ENCODE peak calls at places on chromosomes 11 and 22, in four cellular contexts. One of them, this sample, is unnamed.

GRCh38 chr11:10926801-10927200 is 68.9 kb upstream of the ZBED5 start:
- DNase-seq in H1: no peak
- DNase-seq in H9: no peak
- DNase-seq in neuronal stem cell: no peak
- DNase-seq in this sample: no peak

GRCh38 chr22:47221840-47222615 is 459.6 kb downstream of the TBC1D22A start:
- DNase-seq in H1: peak
- DNase-seq in H9: peak
- DNase-seq in neuronal stem cell: no peak
- DNase-seq in this sample: no peak

GRCh38 chr11:59891781-59892181 is 13.2 kb downstream of the OOSP3 start:
- DNase-seq in H1: peak
- DNase-seq in H9: peak
- DNase-seq in neuronal stem cell: peak
- DNase-seq in this sample: peak

GRCh38 chr22:37328017-37328416 is 45.7 kb downstream of the CYTH4 start:
- DNase-seq in H1: no peak
- DNase-seq in H9: no peak
- DNase-seq in neuronal stem cell: no peak
- DNase-seq in this sample: peak

GRCh38 chr22:25447067-25447688 is 117.3 kb upstream of the GRK3 start:
- DNase-seq in H1: no peak
- DNase-seq in H9: no peak
- DNase-seq in neuronal stem cell: no peak
- DNase-seq in this sample: no peak

GRCh38 chr11:94077568-94078293 is 50.9 kb upstream of the PANX1 start:
- DNase-seq in H1: no peak
- DNase-seq in H9: no peak
- DNase-seq in neuronal stem cell: no peak
- DNase-seq in this sample: no peak

GRCh38 chr11:4134844-4135243 is 40.2 kb downstream of the RRM1 start:
- DNase-seq in H1: no peak
- DNase-seq in H9: no peak
- DNase-seq in neuronal stem cell: no peak
- DNase-seq in this sample: peak

GRCh38 chr22:49305215-49305965 is 522.3 kb downstream of the BRD1 start:
- DNase-seq in H1: peak
- DNase-seq in H9: peak
- DNase-seq in neuronal stem cell: peak
- DNase-seq in this sample: no peak

GRCh38 chr22:31490496-31490925 is 869 bp upstream of the EIF4ENIF1 start:
- DNase-seq in H1: peak
- DNase-seq in H9: peak
- DNase-seq in neuronal stem cell: peak
- DNase-seq in this sample: peak

GRCh38 chr11:69837791-69838190 is 18.6 kb upstream of the FGF3 start:
- DNase-seq in H1: no peak
- DNase-seq in H9: no peak
- DNase-seq in neuronal stem cell: no peak
- DNase-seq in this sample: no peak

GRCh38 chr11:111012497-111012896 is 233.0 kb upstream of the POU2AF2 start:
- DNase-seq in H1: no peak
- DNase-seq in H9: no peak
- DNase-seq in neuronal stem cell: no peak
- DNase-seq in this sample: no peak

GRCh38 chr22:27378994-27379393 is 422.6 kb downstream of the MN1 start:
- DNase-seq in H1: no peak
- DNase-seq in H9: no peak
- DNase-seq in neuronal stem cell: no peak
- DNase-seq in this sample: no peak

GRCh38 chr11:69509846-69510390 is 28.5 kb downstream of the LINC01488 start:
- DNase-seq in H1: no peak
- DNase-seq in H9: no peak
- DNase-seq in neuronal stem cell: no peak
- DNase-seq in this sample: no peak

GRCh38 chr22:16915711-16916110 is 90.5 kb upstream of the XKR3 start:
- DNase-seq in H1: no peak
- DNase-seq in H9: no peak
- DNase-seq in neuronal stem cell: no peak
- DNase-seq in this sample: no peak

GRCh38 chr11:110128161-110128560 is 35.0 kb downstream of the ZC3H12C start:
- DNase-seq in H1: no peak
- DNase-seq in H9: no peak
- DNase-seq in neuronal stem cell: peak
- DNase-seq in this sample: peak

GRCh38 chr11:60855726-60856633 is at the start of gene PTGDR2:
- DNase-seq in H1: no peak
- DNase-seq in H9: no peak
- DNase-seq in neuronal stem cell: no peak
- DNase-seq in this sample: no peak

GRCh38 chr11:79155237-79155636 is 285.6 kb downstream of the TENM4 start:
- DNase-seq in H1: no peak
- DNase-seq in H9: no peak
- DNase-seq in neuronal stem cell: no peak
- DNase-seq in this sample: no peak
- H2BK12ac ChIP-seq in H1: no peak
- H2BK12ac ChIP-seq in H9: no peak
- H2BK12ac ChIP-seq in neuronal stem cell: no peak
- H2BK12ac ChIP-seq in this sample: no peak

GRCh38 chr11:101848262-101848661 is 66.5 kb upstream of the CEP126 start:
- DNase-seq in H1: no peak
- DNase-seq in H9: no peak
- DNase-seq in neuronal stem cell: no peak
- DNase-seq in this sample: peak
- H2BK15ac ChIP-seq in H1: no peak
- H2BK15ac ChIP-seq in H9: no peak
- H2BK15ac ChIP-seq in neuronal stem cell: no peak
- H2BK15ac ChIP-seq in this sample: no peak

GRCh38 chr11:73275381-73275750 is 3.2 kb downstream of the P2RY6 start:
- DNase-seq in H1: no peak
- DNase-seq in H9: peak
- DNase-seq in neuronal stem cell: no peak
- DNase-seq in this sample: no peak
- H3K4ac ChIP-seq in H1: no peak
- H3K4ac ChIP-seq in H9: no peak
- H3K4ac ChIP-seq in neuronal stem cell: no peak
- H3K4ac ChIP-seq in this sample: no peak

DNA sequence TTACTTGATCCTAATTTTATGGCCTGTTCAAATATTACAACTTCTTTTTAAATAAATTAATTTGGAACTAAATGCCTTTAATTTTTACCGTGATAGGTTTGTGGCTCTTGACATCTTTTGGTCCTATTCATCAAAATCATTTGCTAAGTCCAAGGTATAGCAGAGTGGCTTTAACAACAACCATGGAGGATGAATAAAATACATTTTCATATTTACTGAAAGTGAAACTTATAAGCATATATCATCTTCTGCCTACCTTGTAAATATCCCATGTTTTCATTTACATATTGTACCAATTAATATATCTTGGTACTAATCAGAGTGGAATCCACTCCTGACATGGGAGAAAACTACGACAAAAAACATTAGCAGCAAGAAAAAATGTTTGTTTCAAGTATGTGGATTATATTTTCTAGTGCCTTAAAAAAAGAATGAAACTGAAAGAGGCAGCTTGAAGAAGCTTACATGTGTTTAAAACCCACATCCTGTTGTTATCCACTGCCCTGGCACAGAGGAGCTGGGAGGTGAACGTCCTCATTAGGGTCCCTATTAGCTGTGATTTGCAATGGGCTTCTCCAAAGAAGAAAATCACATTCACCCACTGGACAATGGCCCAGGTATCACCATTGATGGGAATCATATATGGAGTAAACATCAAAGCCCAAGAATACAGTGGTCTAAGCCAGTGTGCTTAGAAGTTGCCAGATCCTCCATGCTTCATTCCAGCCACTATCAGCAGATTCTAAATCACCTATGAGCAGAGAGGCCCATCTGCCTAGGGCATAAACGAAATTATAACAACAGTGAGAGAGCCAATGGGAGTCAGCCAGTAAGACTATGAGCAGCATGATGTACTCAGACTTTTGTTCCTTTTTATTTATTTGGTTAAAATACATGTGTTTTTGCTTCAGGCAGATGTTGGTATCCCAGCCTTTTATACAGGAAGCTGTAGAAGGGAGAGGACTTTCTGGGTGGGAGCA is 84.7 kb downstream of the MAML2 start:
- DNase-seq in H1: no peak
- DNase-seq in H9: no peak
- DNase-seq in neuronal stem cell: no peak
- DNase-seq in this sample: peak
- H2BK12ac ChIP-seq in H1: no peak
- H2BK12ac ChIP-seq in H9: no peak
- H2BK12ac ChIP-seq in neuronal stem cell: no peak
- H2BK12ac ChIP-seq in this sample: peak

GRCh38 chr11:2825886-2826678 is 59.5 kb downstream of the CDKN1C start:
- DNase-seq in H1: no peak
- DNase-seq in H9: no peak
- DNase-seq in neuronal stem cell: peak
- DNase-seq in this sample: peak

GRCh38 chr11:2827792-2828191 is 57.8 kb downstream of the CDKN1C start:
- DNase-seq in H1: no peak
- DNase-seq in H9: no peak
- DNase-seq in neuronal stem cell: no peak
- DNase-seq in this sample: no peak

GRCh38 chr11:2828585-2829330 is 56.8 kb downstream of the CDKN1C start:
- DNase-seq in H1: no peak
- DNase-seq in H9: no peak
- DNase-seq in neuronal stem cell: no peak
- DNase-seq in this sample: no peak

GRCh38 chr11:2826679-2827056 is 58.9 kb downstream of the CDKN1C start:
- DNase-seq in H1: no peak
- DNase-seq in H9: no peak
- DNase-seq in neuronal stem cell: no peak
- DNase-seq in this sample: peak

DNA sequence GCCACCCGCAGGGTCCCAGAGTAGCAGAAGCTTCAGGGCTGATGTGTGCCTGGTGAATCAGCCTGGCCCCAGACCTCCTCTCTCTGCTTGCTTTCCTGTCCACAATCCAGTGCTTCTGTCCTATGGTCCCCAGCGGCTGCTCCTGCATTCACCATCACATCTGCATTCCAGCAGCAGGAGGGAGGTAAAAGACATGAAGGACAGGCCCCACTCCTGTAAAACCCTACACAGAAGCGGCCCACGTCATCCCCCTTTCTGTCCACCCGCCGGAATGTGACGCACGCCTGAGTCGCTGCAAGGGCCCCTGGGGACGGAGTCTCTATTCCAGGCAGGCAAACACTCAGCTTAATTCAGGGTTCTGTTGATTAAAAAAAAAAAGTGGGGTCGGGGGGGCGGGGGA is 58.3 kb downstream of the CDKN1C start:
- DNase-seq in H1: no peak
- DNase-seq in H9: no peak
- DNase-seq in neuronal stem cell: no peak
- DNase-seq in this sample: peak
- H2BK15ac ChIP-seq in H1: no peak
- H2BK15ac ChIP-seq in H9: no peak
- H2BK15ac ChIP-seq in neuronal stem cell: peak
- H2BK15ac ChIP-seq in this sample: peak

DNA sequence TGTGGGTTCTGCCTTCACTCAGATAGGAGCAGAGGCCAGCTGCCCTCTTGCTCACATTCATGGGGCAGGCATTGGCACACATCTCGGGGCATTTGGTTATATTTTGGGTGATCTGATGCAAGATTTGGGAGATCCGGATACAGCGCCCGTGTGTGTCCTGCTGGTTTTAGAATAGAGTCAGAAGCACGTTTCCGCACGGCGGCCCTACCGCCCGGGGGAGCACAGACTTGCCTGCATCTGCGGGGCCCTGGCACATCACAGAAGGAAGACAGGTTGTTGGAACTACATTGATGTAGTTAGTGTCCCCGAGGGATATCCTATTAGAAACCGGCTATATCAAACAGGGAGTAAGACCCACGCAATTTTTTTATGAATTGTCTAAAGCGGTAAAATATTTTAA is 982.8 kb downstream of the NTM start:
- DNase-seq in H1: no peak
- DNase-seq in H9: no peak
- DNase-seq in neuronal stem cell: no peak
- DNase-seq in this sample: no peak
- H3K4ac ChIP-seq in H1: no peak
- H3K4ac ChIP-seq in H9: no peak
- H3K4ac ChIP-seq in neuronal stem cell: no peak
- H3K4ac ChIP-seq in this sample: no peak

GRCh38 chr11:47147250-47147649 is 29.4 kb downstream of the ARFGAP2 start:
- DNase-seq in H1: no peak
- DNase-seq in H9: no peak
- DNase-seq in neuronal stem cell: no peak
- DNase-seq in this sample: no peak
- H2BK12ac ChIP-seq in H1: no peak
- H2BK12ac ChIP-seq in H9: no peak
- H2BK12ac ChIP-seq in neuronal stem cell: no peak
- H2BK12ac ChIP-seq in this sample: no peak

DNA sequence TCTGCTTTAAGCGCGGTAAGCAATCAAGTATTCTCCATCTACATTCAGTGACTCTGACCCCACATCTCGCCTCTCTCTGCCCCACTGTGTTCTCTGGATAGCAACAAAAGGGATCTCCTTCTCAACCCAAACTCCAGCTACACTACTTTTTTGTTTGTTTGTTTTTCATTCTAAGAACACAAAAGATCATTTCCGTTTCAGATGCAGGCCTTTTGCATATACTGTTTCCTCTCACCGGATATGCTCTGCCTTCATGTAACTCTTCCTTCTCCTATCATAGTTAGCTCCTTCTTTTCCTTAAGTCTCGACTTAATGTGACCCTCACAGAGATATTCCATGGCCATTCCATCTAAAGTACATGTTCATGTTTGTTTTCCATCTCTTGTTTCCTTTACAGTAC is 179.8 kb upstream of the MTMR2 start:
- DNase-seq in H1: no peak
- DNase-seq in H9: no peak
- DNase-seq in neuronal stem cell: no peak
- DNase-seq in this sample: no peak
- H2BK15ac ChIP-seq in H1: no peak
- H2BK15ac ChIP-seq in H9: no peak
- H2BK15ac ChIP-seq in neuronal stem cell: no peak
- H2BK15ac ChIP-seq in this sample: no peak

This sample was measured in mesenchymal stem cell.